ENCODE peak calls at places on chromosomes 2 and 18, in four cellular contexts. W is fibroblast of villous mesenchyme, I is foreskin fibroblast, T is cardiac fibroblast. C is an unnamed sample.

GRCh38 chr2:187709063-187709462 is 154.8 kb upstream of the TFPI start:
- DNase-seq in W (peak), I (no peak), T (peak), C (no peak)

GRCh38 chr18:52070295-52070756 is 269.7 kb upstream of the DCC start:
- DNase-seq in W (no peak), I (no peak), T (no peak), C (no peak)

GRCh38 chr2:75605770-75606535 is 40.6 kb upstream of the MRPL19 start:
- DNase-seq in W (peak), I (peak), T (peak), C (no peak)

GRCh38 chr2:231393149-231394131 is 2.1 kb upstream of the B3GNT7 start:
- DNase-seq in W (no peak), I (no peak), T (no peak), C (no peak)

GRCh38 chr2:237915576-237915975 is 51.2 kb upstream of the UBE2F start:
- DNase-seq in W (no peak), I (no peak), T (no peak), C (no peak)

GRCh38 chr2:50749226-50749625 is 282.7 kb downstream of the NRXN1 start:
- DNase-seq in W (no peak), I (no peak), T (no peak), C (no peak)

GRCh38 chr18:44917865-44918476 is 237.3 kb downstream of the SETBP1 start:
- DNase-seq in W (peak), I (no peak), T (no peak), C (no peak)

GRCh38 chr2:199019898-199020507 is 437.7 kb downstream of the SATB2 start:
- DNase-seq in W (peak), I (peak), T (peak), C (no peak)

GRCh38 chr2:240462073-240462703 is 26.7 kb downstream of the GPC1 start:
- DNase-seq in W (no peak), I (no peak), T (no peak), C (no peak)

GRCh38 chr18:28903366-28903765 is 726.4 kb upstream of the CDH2 start:
- DNase-seq in W (no peak), I (peak), T (peak), C (no peak)

GRCh38 chr18:22643731-22644130 is 226.0 kb upstream of the CTAGE1 start:
- DNase-seq in W (no peak), I (no peak), T (peak), C (no peak)

GRCh38 chr2:77571545-77571944 is 49.4 kb upstream of the LRRTM4 start:
- DNase-seq in W (no peak), I (no peak), T (no peak), C (no peak)

GRCh38 chr2:37000273-37000780 is 34.0 kb upstream of the STRN start:
- DNase-seq in W (no peak), I (no peak), T (peak), C (no peak)

GRCh38 chr18:8428951-8429350 is 180.3 kb upstream of the RAB12 start:
- DNase-seq in W (no peak), I (no peak), T (no peak), C (no peak)

GRCh38 chr2:57434952-57435351 is 611.7 kb upstream of the VRK2 start:
- DNase-seq in W (no peak), I (no peak), T (peak), C (no peak)

GRCh38 chr2:218991674-218992168 is 1.5 kb downstream of the CRYBA2 start:
- DNase-seq in W (peak), I (peak), T (peak), C (no peak)

GRCh38 chr2:208142255-208142924 is 3.6 kb downstream of the CRYGB start:
- DNase-seq in W (no peak), I (peak), T (peak), C (no peak)

GRCh38 chr2:180790891-180791290 is 189.5 kb upstream of the UBE2E3 start:
- DNase-seq in W (peak), I (peak), T (peak), C (no peak)

GRCh38 chr2:24038786-24039499 is 8.2 kb downstream of the WDCP start:
- DNase-seq in W (no peak), I (no peak), T (no peak), C (no peak)

GRCh38 chr2:159148891-159149290 is 137.6 kb downstream of the WDSUB1 start:
- DNase-seq in W (no peak), I (no peak), T (peak), C (no peak)

GRCh38 chr2:192437653-192438052 is 242.9 kb upstream of the TMEFF2 start:
- DNase-seq in W (no peak), I (no peak), T (no peak), C (no peak)

GRCh38 chr2:15427987-15428386 is 133.1 kb downstream of the NBAS start:
- DNase-seq in W (no peak), I (no peak), T (no peak), C (no peak)

GRCh38 chr2:217220228-217221013 is 360.6 kb upstream of the TNP1 start:
- DNase-seq in W (peak), I (peak), T (peak), C (no peak)

GRCh38 chr2:241302083-241302482 is 13.4 kb downstream of the HDLBP start:
- DNase-seq in W (no peak), I (no peak), T (no peak), C (no peak)

GRCh38 chr18:58863539-58864145 is 1.0 kb upstream of the ZNF532 start:
- DNase-seq in W (peak), I (peak), T (no peak), C (no peak)

GRCh38 chr2:32743480-32744236 is 115.8 kb downstream of the TTC27 start:
- DNase-seq in W (no peak), I (no peak), T (no peak), C (no peak)

GRCh38 chr2:209592106-209592505 is 168.3 kb downstream of the MAP2 start:
- DNase-seq in W (no peak), I (no peak), T (no peak), C (no peak)

GRCh38 chr2:147863835-147864234 is 19.0 kb downstream of the ACVR2A start:
- DNase-seq in W (no peak), I (no peak), T (no peak), C (no peak)

GRCh38 chr2:129735576-129735975 is 243.9 kb upstream of the RAB6C start:
- DNase-seq in W (no peak), I (no peak), T (no peak), C (no peak)

GRCh38 chr2:203830294-203831055 is 37.1 kb upstream of the CTLA4 start:
- DNase-seq in W (no peak), I (no peak), T (no peak), C (no peak)

GRCh38 chr18:74806073-74806472 is 208.4 kb downstream of the ZNF407 start:
- DNase-seq in W (no peak), I (no peak), T (no peak), C (no peak)

GRCh38 chr2:19355931-19356544 is 2.4 kb downstream of the OSR1 start:
- DNase-seq in W (no peak), I (peak), T (no peak), C (no peak)
- H3K4me3 ChIP-seq in W (peak), I (peak), T (peak), C (peak)

GRCh38 chr2:17539596-17539992 is 902 bp upstream of the VSNL1 start:
- DNase-seq in W (peak), I (peak), T (no peak), C (no peak)
- H3K4me3 ChIP-seq in W (peak), I (peak), T (no peak), C (peak)

DNA sequence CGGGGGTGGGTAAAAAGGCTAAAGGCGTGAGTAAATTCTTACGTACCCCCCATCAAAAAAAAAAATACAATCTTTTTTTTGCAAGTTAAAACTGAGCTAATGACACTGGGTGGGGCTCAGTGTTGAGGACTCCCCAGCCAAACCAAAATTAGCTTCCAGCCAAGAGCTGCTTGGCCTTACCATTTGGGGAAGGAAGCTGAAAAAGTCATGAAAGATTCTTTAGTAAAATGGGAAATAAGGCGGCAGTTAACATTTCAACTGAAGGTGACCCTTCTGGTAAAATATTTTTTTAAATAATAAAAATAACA is 16.4 kb downstream of the SMAD7 start:
- DNase-seq in W (no peak), I (no peak), T (no peak), C (no peak)
- H3K4me3 ChIP-seq in W (no peak), I (no peak), T (no peak), C (no peak)

GRCh38 chr2:85772841-85773491 is 19.2 kb downstream of the ATOH8 start:
- DNase-seq in W (peak), I (peak), T (no peak), C (no peak)
- H3K4me3 ChIP-seq in W (peak), I (peak), T (peak), C (peak)

DNA sequence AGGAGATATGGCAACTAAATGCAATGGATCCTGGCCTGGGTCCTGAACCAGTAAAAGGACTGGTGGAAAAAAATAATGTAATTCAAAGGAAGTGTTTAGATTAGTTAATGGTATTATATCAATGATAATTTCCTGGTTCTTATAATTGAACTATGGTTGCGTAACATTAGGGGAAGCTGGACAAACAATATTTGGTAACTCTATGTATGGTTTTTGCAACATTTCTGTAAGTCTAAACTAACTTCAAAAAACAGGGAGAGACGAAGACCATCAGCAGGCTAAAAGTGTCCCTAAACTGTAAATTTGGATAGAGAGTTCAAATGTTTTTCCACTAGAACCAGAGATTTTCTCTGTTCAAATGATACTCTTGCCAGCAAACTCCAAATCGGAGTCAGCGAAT is 36.9 kb downstream of the KLF7 start:
- DNase-seq in W (no peak), I (no peak), T (no peak), C (no peak)
- H3K4me3 ChIP-seq in W (no peak), I (no peak), T (no peak), C (no peak)